ENCODE peak calls at places on chromosomes 3 and 15, in four cellular contexts. R is HCT116, B is WTC11, P is H1. Q is an unnamed sample.

GRCh38 chr3:146517684-146518435 is 26.5 kb downstream of the PLSCR1 start:
- DNase-seq in R (no peak), B (no peak), P (no peak), Q (no peak)

GRCh38 chr3:151051533-151051932 is 33.9 kb upstream of the MED12L start:
- DNase-seq in R (no peak), B (no peak), P (no peak), Q (no peak)

GRCh38 chr15:63066302-63066701 is 23.8 kb downstream of the TPM1 start:
- DNase-seq in R (no peak), B (no peak), P (no peak), Q (no peak)

GRCh38 chr3:117495620-117496019 is 786.0 kb downstream of the TUSC7 start:
- DNase-seq in R (no peak), B (no peak), P (no peak), Q (no peak)

GRCh38 chr3:11604139-11604895 is 39.4 kb downstream of the VGLL4 start:
- DNase-seq in R (no peak), B (no peak), P (no peak), Q (no peak)

GRCh38 chr15:33195283-33195682 is 769 bp upstream of the FMN1 start:
- DNase-seq in R (no peak), B (no peak), P (no peak), Q (no peak)

GRCh38 chr15:59307164-59307535 is 65.5 kb downstream of the MYO1E start:
- DNase-seq in R (no peak), B (no peak), P (no peak), Q (no peak)

GRCh38 chr3:32254268-32254667 is 15.8 kb downstream of the CMTM8 start:
- DNase-seq in R (no peak), B (no peak), P (no peak), Q (no peak)

GRCh38 chr3:78762121-78762520 is 1005.7 kb downstream of the ROBO1 start:
- DNase-seq in R (no peak), B (no peak), P (no peak), Q (no peak)

GRCh38 chr15:97563516-97563915 is 397.0 kb upstream of the ARRDC4 start:
- DNase-seq in R (no peak), B (no peak), P (no peak), Q (no peak)

GRCh38 chr3:8712871-8713360 is 20.7 kb upstream of the CAV3 start:
- DNase-seq in R (no peak), B (no peak), P (no peak), Q (no peak)

GRCh38 chr15:37101634-37102314 is 1.4 kb upstream of the MEIS2 start:
- DNase-seq in R (peak), B (peak), P (peak), Q (peak)

GRCh38 chr3:192636517-192637444 is 90.6 kb downstream of the FGF12 start:
- DNase-seq in R (no peak), B (no peak), P (no peak), Q (no peak)
- TF ChIP-seq SP1 in R (no peak), B (no peak), P (no peak), Q (no peak)

GRCh38 chr15:73930371-73930770 is 4.1 kb downstream of the LOXL1 start:
- DNase-seq in R (no peak), B (no peak), P (no peak), Q (no peak)
- TF ChIP-seq SP1 in R (no peak), B (no peak), P (no peak), Q (no peak)

GRCh38 chr3:106624154-106624553 is 753.1 kb upstream of the CCDC54 start:
- DNase-seq in R (no peak), B (no peak), P (no peak), Q (no peak)

GRCh38 chr3:106629215-106629832 is 747.9 kb upstream of the CCDC54 start:
- DNase-seq in R (no peak), B (no peak), P (no peak), Q (no peak)

GRCh38 chr3:106631378-106632083 is 745.7 kb upstream of the CCDC54 start:
- DNase-seq in R (no peak), B (no peak), P (no peak), Q (no peak)

GRCh38 chr3:106628407-106628806 is 748.8 kb upstream of the CCDC54 start:
- DNase-seq in R (no peak), B (no peak), P (no peak), Q (no peak)
- TF ChIP-seq SP1 in R (no peak), B (no peak), P (no peak), Q (no peak)

DNA sequence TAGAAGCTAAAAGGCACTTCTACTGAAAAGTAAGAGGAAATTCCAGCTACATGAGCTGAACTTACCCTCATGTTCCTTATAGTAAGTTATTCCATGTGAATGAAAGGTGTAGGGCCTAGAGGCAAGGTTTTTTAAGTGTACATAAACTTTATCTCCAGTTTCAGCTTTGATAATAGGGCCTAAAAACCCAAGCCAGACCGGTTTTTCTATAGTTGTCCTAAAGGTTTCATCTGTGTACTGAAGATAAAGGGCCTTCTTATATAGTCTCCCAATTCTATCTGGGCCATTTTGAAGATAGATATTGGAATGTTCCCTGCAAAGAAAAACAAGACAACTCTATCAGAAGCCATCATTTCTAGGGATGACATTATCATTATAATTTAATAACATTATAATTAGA is 9.2 kb downstream of the CP start:
- DNase-seq in R (no peak), B (no peak), P (no peak), Q (no peak)
- TF ChIP-seq SP1 in R (no peak), B (no peak), P (no peak), Q (no peak)

GRCh38 chr3:185283374-185283935 is 29.6 kb upstream of the EHHADH start:
- DNase-seq in R (peak), B (no peak), P (no peak), Q (no peak)

GRCh38 chr3:185279582-185280138 is 25.8 kb upstream of the EHHADH start:
- DNase-seq in R (no peak), B (no peak), P (no peak), Q (no peak)

GRCh38 chr3:185280572-185281365 is 26.9 kb upstream of the EHHADH start:
- DNase-seq in R (peak), B (no peak), P (no peak), Q (peak)

GRCh38 chr3:185282696-185283373 is 29.0 kb upstream of the EHHADH start:
- DNase-seq in R (peak), B (peak), P (peak), Q (peak)
- TF ChIP-seq SP1 in R (peak), B (peak), P (peak), Q (no peak)

DNA sequence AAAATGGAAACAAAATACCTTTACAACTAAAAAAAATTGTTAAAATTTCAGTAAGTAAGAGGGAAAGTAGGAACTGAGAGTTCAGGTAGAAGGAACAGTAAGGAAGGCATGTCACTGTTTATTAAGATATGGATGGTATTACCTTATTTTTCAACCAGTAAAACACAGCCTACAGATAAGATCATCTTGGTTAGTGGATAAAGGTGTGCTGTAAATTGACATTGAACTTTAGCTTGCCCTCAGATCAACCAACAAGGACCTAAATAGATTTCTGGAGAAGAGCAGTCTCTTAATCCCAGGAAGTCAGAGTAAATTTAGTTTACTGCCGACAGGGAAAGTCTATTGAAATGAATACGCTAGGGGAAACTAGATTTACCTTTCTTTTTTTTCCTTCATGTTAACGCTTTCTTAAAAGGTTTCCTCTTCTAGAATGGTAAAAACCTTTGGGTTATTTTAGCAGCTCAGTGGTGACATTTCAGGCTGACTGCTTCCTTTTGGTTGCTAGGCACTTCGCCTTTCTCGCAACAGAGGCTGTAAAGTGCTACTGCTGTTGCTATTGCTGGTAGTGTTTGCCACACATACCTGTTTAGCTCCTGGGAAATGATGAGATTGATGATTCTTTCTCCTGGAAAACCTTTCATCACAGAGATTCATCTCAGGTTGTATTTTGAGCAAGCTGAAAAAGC is 12.9 kb downstream of the DZIP3 start:
- DNase-seq in R (no peak), B (no peak), P (no peak), Q (no peak)
- TF ChIP-seq SP1 in R (no peak), B (no peak), P (no peak), Q (no peak)

GRCh38 chr3:17802993-17803392 is 60.6 kb upstream of the TBC1D5 start:
- DNase-seq in R (no peak), B (no peak), P (no peak), Q (no peak)

GRCh38 chr3:17799312-17799711 is 56.9 kb upstream of the TBC1D5 start:
- DNase-seq in R (no peak), B (no peak), P (no peak), Q (no peak)

GRCh38 chr3:17798000-17798399 is 55.6 kb upstream of the TBC1D5 start:
- DNase-seq in R (no peak), B (peak), P (no peak), Q (no peak)

GRCh38 chr3:17801131-17801530 is 58.7 kb upstream of the TBC1D5 start:
- DNase-seq in R (no peak), B (no peak), P (no peak), Q (no peak)

GRCh38 chr3:17800232-17800631 is 57.8 kb upstream of the TBC1D5 start:
- DNase-seq in R (no peak), B (no peak), P (no peak), Q (no peak)
- TF ChIP-seq SP1 in R (no peak), B (no peak), P (no peak), Q (no peak)

DNA sequence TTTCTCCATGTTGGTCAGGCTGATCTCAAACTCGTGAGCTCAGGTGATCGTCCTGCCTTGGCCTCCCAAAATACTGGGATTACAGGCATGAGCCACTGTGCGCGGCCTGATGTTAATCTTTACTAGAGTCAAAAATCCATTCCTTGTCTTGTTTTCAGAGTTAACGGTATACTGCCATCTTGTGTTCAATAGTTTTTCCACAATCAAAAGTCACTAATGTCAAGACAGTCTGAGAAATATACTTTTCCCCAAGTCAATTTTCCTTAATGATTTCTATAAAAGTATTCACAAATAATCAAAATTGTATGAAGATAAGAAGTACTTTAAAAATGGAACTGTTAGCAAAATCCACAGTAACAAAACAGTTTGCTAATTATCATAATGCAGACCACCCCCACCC is 8.5 kb downstream of the CRBN start:
- DNase-seq in R (peak), B (no peak), P (no peak), Q (no peak)
- TF ChIP-seq SP1 in R (no peak), B (no peak), P (no peak), Q (no peak)

DNA sequence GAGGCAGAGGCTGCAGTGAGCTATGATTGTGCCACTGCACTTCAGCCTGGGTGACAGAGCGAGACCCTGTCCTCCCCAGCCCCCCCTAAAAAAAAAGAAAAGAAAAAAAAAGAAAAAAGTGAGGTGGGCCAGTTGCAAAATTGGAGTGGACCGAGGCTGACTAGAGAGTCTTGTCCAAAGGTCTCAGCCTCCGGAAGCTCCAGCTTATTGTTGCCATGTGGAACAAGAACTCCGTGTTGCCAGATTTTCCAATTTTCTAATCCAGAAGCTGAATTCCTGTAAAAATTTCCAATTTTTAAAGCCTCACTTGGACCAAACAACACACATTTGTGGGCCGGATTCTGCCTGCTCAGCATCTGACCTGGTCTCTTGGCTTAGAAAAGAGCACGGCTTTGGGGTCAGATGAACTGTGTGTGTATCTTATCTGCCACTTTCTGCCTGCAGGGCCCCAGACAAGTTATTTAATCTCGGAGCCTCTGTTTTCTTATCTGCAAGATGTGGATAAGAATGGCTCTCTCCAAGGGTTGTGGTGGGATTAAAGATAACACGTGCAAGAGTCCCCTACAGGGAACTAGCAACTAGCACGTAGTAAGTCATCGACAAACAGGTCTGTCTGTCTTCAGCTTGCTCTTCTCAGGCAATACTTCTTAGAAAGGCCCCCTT is 73.6 kb upstream of the TLE3 start:
- DNase-seq in R (no peak), B (no peak), P (no peak), Q (no peak)
- TF ChIP-seq SP1 in R (no peak), B (no peak), P (no peak), Q (no peak)

GRCh38 chr15:75620043-75620775 is 5.3 kb downstream of the SNUPN start:
- DNase-seq in R (no peak), B (no peak), P (no peak), Q (no peak)
- TF ChIP-seq SP1 in R (no peak), B (no peak), P (no peak), Q (no peak)

Q was measured in HEK293T.